ENCODE peak calls at places on chromosome 21, in eight cellular contexts. B, R, U, G, Z, W, I and A are unnamed samples.

GRCh38 chr21:35052786-35053185 is 3.7 kb upstream of the RUNX1 start:
- DNase-seq in B (no peak), R (no peak), U (no peak), G (no peak), Z (no peak), W (no peak), I (no peak), A (no peak)

GRCh38 chr21:15455819-15456462 is 273.8 kb upstream of the USP25 start:
- DNase-seq in B (no peak), R (no peak), U (no peak), G (no peak), Z (no peak), W (no peak), I (no peak), A (no peak)

GRCh38 chr21:42445311-42445710 is 41.6 kb downstream of the UBASH3A start:
- DNase-seq in B (no peak), R (no peak), U (no peak), G (no peak), Z (no peak), W (no peak), I (no peak), A (no peak)

GRCh38 chr21:28858424-28858823 is 134.3 kb downstream of the LTN1 start:
- DNase-seq in B (no peak), R (no peak), U (no peak), G (no peak), Z (no peak), W (no peak), I (no peak), A (no peak)

GRCh38 chr21:25573409-25574206 is 33.7 kb downstream of the MRPL39 start:
- DNase-seq in B (peak), R (no peak), U (peak), G (no peak), Z (peak), W (peak), I (peak), A (no peak)

GRCh38 chr21:33936221-33937038 is 20.8 kb upstream of the ATP5PO start:
- DNase-seq in B (no peak), R (no peak), U (no peak), G (no peak), Z (no peak), W (peak), I (no peak), A (no peak)

GRCh38 chr21:44730028-44730395 is 18.6 kb upstream of the TSPEAR start:
- DNase-seq in B (no peak), R (no peak), U (no peak), G (no peak), Z (no peak), W (no peak), I (no peak), A (no peak)

GRCh38 chr21:44710756-44711326 is 531 bp downstream of the TSPEAR start:
- DNase-seq in B (peak), R (no peak), U (no peak), G (peak), Z (no peak), W (no peak), I (no peak), A (no peak)

GRCh38 chr21:26849428-26850115 is 4.4 kb upstream of the ADAMTS1 start:
- DNase-seq in B (peak), R (peak), U (no peak), G (no peak), Z (no peak), W (no peak), I (peak), A (peak)

GRCh38 chr21:36156339-36156814 is 247 bp upstream of the DOP1B start:
- DNase-seq in B (peak), R (peak), U (peak), G (peak), Z (peak), W (peak), I (peak), A (peak)

GRCh38 chr21:42191064-42191463 is 27.9 kb upstream of the ABCG1 start:
- DNase-seq in B (no peak), R (no peak), U (no peak), G (no peak), Z (no peak), W (no peak), I (no peak), A (no peak)

GRCh38 chr21:34229361-34229760 is 134.4 kb upstream of the KCNE2 start:
- DNase-seq in B (no peak), R (no peak), U (no peak), G (no peak), Z (no peak), W (no peak), I (no peak), A (no peak)

GRCh38 chr21:15749045-15749867 is 19.5 kb downstream of the USP25 start:
- DNase-seq in B (peak), R (no peak), U (no peak), G (no peak), Z (no peak), W (no peak), I (no peak), A (no peak)

GRCh38 chr21:28106370-28106890 is 886.2 kb downstream of the LTN1 start:
- DNase-seq in B (no peak), R (no peak), U (no peak), G (no peak), Z (no peak), W (no peak), I (no peak), A (no peak)

GRCh38 chr21:39952265-39952664 is 85.0 kb downstream of the PCP4 start:
- DNase-seq in B (no peak), R (no peak), U (no peak), G (no peak), Z (no peak), W (no peak), I (no peak), A (no peak)

GRCh38 chr21:15018382-15018781 is 46.4 kb downstream of the NRIP1 start:
- DNase-seq in B (no peak), R (no peak), U (no peak), G (no peak), Z (no peak), W (no peak), I (no peak), A (no peak)

GRCh38 chr21:25831300-25831699 is 96.5 kb downstream of the GABPA start:
- DNase-seq in B (peak), R (no peak), U (no peak), G (no peak), Z (no peak), W (no peak), I (no peak), A (no peak)

GRCh38 chr21:31873696-31874599 is 1.1 kb downstream of the HUNK start:
- DNase-seq in B (no peak), R (no peak), U (no peak), G (peak), Z (no peak), W (no peak), I (peak), A (peak)

GRCh38 chr21:32309906-32310460 is 11.3 kb downstream of the MRAP start:
- DNase-seq in B (no peak), R (no peak), U (no peak), G (no peak), Z (no peak), W (no peak), I (no peak), A (no peak)

GRCh38 chr21:36155603-36156338 is 853 bp upstream of the DOP1B start:
- DNase-seq in B (peak), R (no peak), U (no peak), G (peak), Z (no peak), W (no peak), I (no peak), A (no peak)

GRCh38 chr21:35563885-35564451 is 496.4 kb downstream of the SETD4 start:
- DNase-seq in B (no peak), R (peak), U (peak), G (peak), Z (peak), W (no peak), I (no peak), A (no peak)

GRCh38 chr21:43268804-43269186 is 100.0 kb downstream of the CRYAA start:
- DNase-seq in B (no peak), R (no peak), U (no peak), G (no peak), Z (no peak), W (no peak), I (no peak), A (no peak)

GRCh38 chr21:26965567-26966359 is 1.1 kb downstream of the ADAMTS5 start:
- DNase-seq in B (no peak), R (no peak), U (no peak), G (peak), Z (no peak), W (no peak), I (no peak), A (peak)

GRCh38 chr21:45234127-45234526 is 53.6 kb downstream of the POFUT2 start:
- DNase-seq in B (no peak), R (no peak), U (no peak), G (no peak), Z (no peak), W (no peak), I (no peak), A (no peak)

GRCh38 chr21:31932470-31932764 is 59.6 kb downstream of the HUNK start:
- DNase-seq in B (no peak), R (no peak), U (no peak), G (no peak), Z (no peak), W (no peak), I (no peak), A (no peak)

GRCh38 chr21:33835920-33836319 is 79.7 kb downstream of the ATP5PO start:
- DNase-seq in B (no peak), R (no peak), U (no peak), G (no peak), Z (no peak), W (no peak), I (no peak), A (no peak)

GRCh38 chr21:27298465-27298864 is 331.6 kb upstream of the ADAMTS5 start:
- DNase-seq in B (no peak), R (no peak), U (no peak), G (peak), Z (no peak), W (no peak), I (no peak), A (peak)

GRCh38 chr21:39022901-39023693 is 160.2 kb downstream of the PSMG1 start:
- DNase-seq in B (no peak), R (no peak), U (no peak), G (peak), Z (no peak), W (no peak), I (no peak), A (no peak)

GRCh38 chr21:43304206-43304605 is 122.7 kb downstream of the SIK1 start:
- DNase-seq in B (no peak), R (no peak), U (no peak), G (peak), Z (no peak), W (no peak), I (no peak), A (no peak)

GRCh38 chr21:38165466-38166213 is 91.2 kb upstream of the KCNJ15 start:
- DNase-seq in B (no peak), R (no peak), U (no peak), G (no peak), Z (no peak), W (no peak), I (no peak), A (peak)

GRCh38 chr21:38913120-38913975 is 107.6 kb downstream of the ETS2 start:
- DNase-seq in B (peak), R (no peak), U (peak), G (peak), Z (no peak), W (no peak), I (no peak), A (no peak)

GRCh38 chr21:39612233-39613028 is at the start of gene B3GALT5:
- DNase-seq in B (no peak), R (no peak), U (no peak), G (no peak), Z (no peak), W (no peak), I (no peak), A (no peak)

GRCh38 chr21:43600642-43601397 is 58.5 kb downstream of the HSF2BP start:
- DNase-seq in B (peak), R (no peak), U (peak), G (no peak), Z (no peak), W (no peak), I (no peak), A (peak)

GRCh38 chr21:16713331-16714114 is 799.3 kb upstream of the CXADR start:
- DNase-seq in B (no peak), R (no peak), U (peak), G (no peak), Z (no peak), W (no peak), I (no peak), A (no peak)

GRCh38 chr21:46477765-46478164 is 19.1 kb downstream of the DIP2A start:
- DNase-seq in B (peak), R (no peak), U (no peak), G (no peak), Z (no peak), W (no peak), I (no peak), A (no peak)

GRCh38 chr21:43845386-43845785 is 19.6 kb upstream of the AGPAT3 start:
- DNase-seq in B (no peak), R (no peak), U (no peak), G (no peak), Z (no peak), W (no peak), I (no peak), A (no peak)